ENCODE peak calls at places on chromosomes 7 and 10, in four cellular contexts. One of them, this sample, is unnamed.

GRCh38 chr7:29622335-29623265 is 59.0 kb downstream of the PRR15 start:
- DNase-seq in transverse colon: no peak
- DNase-seq in LoVo: peak
- DNase-seq in stimulated activated CD4-positive, alpha-beta T cell treated with anti-CD3 and anti-CD28 coated beads, Interleukin-1b, Interleukin-23, amount 100 ng/mL, for 48 hours: no peak
- DNase-seq in this sample: no peak

GRCh38 chr10:109977382-109977806 is 30.4 kb upstream of the ADD3 start:
- DNase-seq in transverse colon: peak
- DNase-seq in LoVo: peak
- DNase-seq in stimulated activated CD4-positive, alpha-beta T cell treated with anti-CD3 and anti-CD28 coated beads, Interleukin-1b, Interleukin-23, amount 100 ng/mL, for 48 hours: no peak
- DNase-seq in this sample: no peak

GRCh38 chr10:3777876-3778707 is 6.9 kb downstream of the KLF6 start:
- DNase-seq in transverse colon: no peak
- DNase-seq in LoVo: no peak
- DNase-seq in stimulated activated CD4-positive, alpha-beta T cell treated with anti-CD3 and anti-CD28 coated beads, Interleukin-1b, Interleukin-23, amount 100 ng/mL, for 48 hours: no peak
- DNase-seq in this sample: no peak

GRCh38 chr10:55183993-55184392 is 383.0 kb upstream of the PCDH15 start:
- DNase-seq in transverse colon: no peak
- DNase-seq in LoVo: no peak
- DNase-seq in stimulated activated CD4-positive, alpha-beta T cell treated with anti-CD3 and anti-CD28 coated beads, Interleukin-1b, Interleukin-23, amount 100 ng/mL, for 48 hours: no peak
- DNase-seq in this sample: no peak

GRCh38 chr7:143345428-143345900 is 17.0 kb downstream of the FAM131B start:
- DNase-seq in transverse colon: peak
- DNase-seq in LoVo: peak
- DNase-seq in stimulated activated CD4-positive, alpha-beta T cell treated with anti-CD3 and anti-CD28 coated beads, Interleukin-1b, Interleukin-23, amount 100 ng/mL, for 48 hours: peak
- DNase-seq in this sample: no peak

GRCh38 chr10:42690449-42691360 is 52.3 kb upstream of the ZNF33B start:
- DNase-seq in transverse colon: no peak
- DNase-seq in LoVo: no peak
- DNase-seq in stimulated activated CD4-positive, alpha-beta T cell treated with anti-CD3 and anti-CD28 coated beads, Interleukin-1b, Interleukin-23, amount 100 ng/mL, for 48 hours: no peak
- DNase-seq in this sample: no peak

GRCh38 chr10:94680544-94680943 is 3.0 kb upstream of the CYP2C18 start:
- DNase-seq in transverse colon: no peak
- DNase-seq in LoVo: peak
- DNase-seq in stimulated activated CD4-positive, alpha-beta T cell treated with anti-CD3 and anti-CD28 coated beads, Interleukin-1b, Interleukin-23, amount 100 ng/mL, for 48 hours: no peak
- DNase-seq in this sample: no peak

GRCh38 chr10:124124123-124124768 is 30.8 kb upstream of the CHST15 start:
- DNase-seq in transverse colon: no peak
- DNase-seq in LoVo: no peak
- DNase-seq in stimulated activated CD4-positive, alpha-beta T cell treated with anti-CD3 and anti-CD28 coated beads, Interleukin-1b, Interleukin-23, amount 100 ng/mL, for 48 hours: no peak
- DNase-seq in this sample: no peak

GRCh38 chr10:61907587-61907986 is 6.1 kb downstream of the ARID5B start:
- DNase-seq in transverse colon: no peak
- DNase-seq in LoVo: no peak
- DNase-seq in stimulated activated CD4-positive, alpha-beta T cell treated with anti-CD3 and anti-CD28 coated beads, Interleukin-1b, Interleukin-23, amount 100 ng/mL, for 48 hours: no peak
- DNase-seq in this sample: no peak

GRCh38 chr10:70093335-70093944 is 39.2 kb downstream of the AIFM2 start:
- DNase-seq in transverse colon: no peak
- DNase-seq in LoVo: no peak
- DNase-seq in stimulated activated CD4-positive, alpha-beta T cell treated with anti-CD3 and anti-CD28 coated beads, Interleukin-1b, Interleukin-23, amount 100 ng/mL, for 48 hours: peak
- DNase-seq in this sample: no peak

GRCh38 chr10:49689882-49690510 is 10.5 kb downstream of the C10orf53 start:
- DNase-seq in transverse colon: no peak
- DNase-seq in LoVo: no peak
- DNase-seq in stimulated activated CD4-positive, alpha-beta T cell treated with anti-CD3 and anti-CD28 coated beads, Interleukin-1b, Interleukin-23, amount 100 ng/mL, for 48 hours: no peak
- DNase-seq in this sample: no peak

GRCh38 chr7:74293577-74293908 is 4.3 kb downstream of the CLIP2 start:
- DNase-seq in transverse colon: no peak
- DNase-seq in LoVo: no peak
- DNase-seq in stimulated activated CD4-positive, alpha-beta T cell treated with anti-CD3 and anti-CD28 coated beads, Interleukin-1b, Interleukin-23, amount 100 ng/mL, for 48 hours: no peak
- DNase-seq in this sample: no peak

GRCh38 chr10:72421895-72422540 is 67.3 kb upstream of the DNAJB12 start:
- DNase-seq in transverse colon: no peak
- DNase-seq in LoVo: no peak
- DNase-seq in stimulated activated CD4-positive, alpha-beta T cell treated with anti-CD3 and anti-CD28 coated beads, Interleukin-1b, Interleukin-23, amount 100 ng/mL, for 48 hours: no peak
- DNase-seq in this sample: no peak

GRCh38 chr7:66894463-66895080 is 26.5 kb upstream of the TMEM248 start:
- DNase-seq in transverse colon: no peak
- DNase-seq in LoVo: no peak
- DNase-seq in stimulated activated CD4-positive, alpha-beta T cell treated with anti-CD3 and anti-CD28 coated beads, Interleukin-1b, Interleukin-23, amount 100 ng/mL, for 48 hours: no peak
- DNase-seq in this sample: no peak

This sample was measured in prostate gland.